ENCODE peak calls at places on chromosomes 2 and 18, in eight cellular contexts. S is sciatic nerve; Y is BE2C; R is stimulated activated CD4-positive, alpha-beta T cell treated with anti-CD3 and anti-CD28 coated beads, TNF-alpha, amount 100 ng/mL, for 4 hours; L is effector memory CD8-positive, alpha-beta T cell; Z is stimulated activated naive CD8-positive, alpha-beta T cell treated with anti-CD3 and anti-CD28 coated beads, Interleukin-15, Interleukin-2, amounts not matched to agents 100 U/mL and 50 U/mL, for 24 hours; B is substantia nigra; E is HepG2. V is an unnamed sample.

GRCh38 chr2:20528713-20529112 is 81.8 kb downstream of the RHOB start:
- DNase-seq in Z (no peak), R (no peak), B (no peak), Y (no peak), L (no peak), S (no peak), E (no peak), V (no peak)

GRCh38 chr2:239009001-239009961 is 161.4 kb downstream of the TWIST2 start:
- DNase-seq in R (no peak), L (no peak), Z (no peak), E (no peak), B (no peak), S (peak; percentile 51), Y (no peak), V (no peak)

GRCh38 chr2:207594731-207595130 is 30.5 kb downstream of the METTL21A start:
- DNase-seq in L (no peak), B (no peak), E (no peak), Z (no peak), R (no peak), Y (no peak), S (no peak), V (no peak)

GRCh38 chr2:184611221-184612085 is 13.1 kb downstream of the ZNF804A start:
- DNase-seq in L (no peak), Z (no peak), E (no peak), B (no peak), S (no peak), R (no peak), Y (no peak), V (no peak)

GRCh38 chr2:240650254-240650965 is 25.1 kb downstream of the GPR35 start:
- DNase-seq in Y (no peak), S (no peak), E (no peak), L (no peak), R (no peak), Z (no peak), B (no peak), V (no peak)

GRCh38 chr18:51668632-51669031 is 471.2 kb upstream of the MEX3C start:
- DNase-seq in R (no peak), B (no peak), Z (no peak), E (no peak), L (no peak), S (no peak), Y (no peak), V (no peak)

GRCh38 chr2:33678447-33678846 is 79.3 kb upstream of the FAM98A start:
- DNase-seq in E (no peak), R (no peak), S (no peak), B (no peak), Z (no peak), L (no peak), Y (no peak), V (no peak)

GRCh38 chr2:68320118-68320641 is 431 bp upstream of the CNRIP1 start:
- DNase-seq in E (no peak), B (peak; percentile 12), S (no peak), Y (peak; percentile 8), Z (no peak), L (no peak), R (no peak), V (no peak)

GRCh38 chr2:120779781-120780283 is 44.2 kb downstream of the GLI2 start:
- DNase-seq in B (no peak), S (no peak), R (no peak), E (no peak), Z (no peak), L (no peak), Y (no peak), V (no peak)

GRCh38 chr2:63424329-63425078 is 163.8 kb downstream of the WDPCP start:
- DNase-seq in S (no peak), Y (peak; percentile 15), R (no peak), L (peak; percentile 13), Z (peak; percentile 7), B (no peak), E (peak; percentile 62), V (peak; percentile 33)

GRCh38 chr18:70421471-70421870 is 132.6 kb downstream of the SOCS6 start:
- DNase-seq in E (no peak), R (no peak), Z (no peak), L (no peak), Y (no peak), S (no peak), B (no peak), V (no peak)

GRCh38 chr18:22428672-22429071 is 11.0 kb upstream of the CTAGE1 start:
- DNase-seq in Y (no peak), R (no peak), S (no peak), L (no peak), Z (no peak), B (no peak), E (no peak), V (no peak)

GRCh38 chr2:122481717-122482116 is 726.3 kb downstream of the TSN start:
- DNase-seq in E (no peak), Y (no peak), B (no peak), R (no peak), L (no peak), S (no peak), Z (no peak), V (no peak)

GRCh38 chr2:133573771-133574170 is 5.5 kb upstream of the NCKAP5 start:
- DNase-seq in E (no peak), B (no peak), R (no peak), Z (no peak), L (no peak), Y (no peak), S (no peak), V (no peak)

GRCh38 chr2:57373530-57373929 is 673.1 kb upstream of the VRK2 start:
- DNase-seq in R (no peak), B (no peak), Y (no peak), E (no peak), S (no peak), Z (no peak), L (no peak), V (no peak)

GRCh38 chr2:101400048-101400447 is 12.7 kb upstream of the CREG2 start:
- DNase-seq in Z (no peak), L (no peak), B (no peak), S (no peak), E (no peak), R (no peak), Y (no peak), V (no peak)

GRCh38 chr2:235876099-235876679 is 292.0 kb downstream of the GBX2 start:
- DNase-seq in E (no peak), Y (no peak), Z (no peak), S (no peak), B (no peak), R (no peak), L (no peak), V (no peak)

GRCh38 chr18:46353460-46353859 is 249.3 kb downstream of the HAUS1 start:
- DNase-seq in Z (no peak), B (no peak), E (no peak), S (no peak), R (no peak), Y (no peak), L (no peak), V (no peak)

GRCh38 chr2:100365434-100365833 is 43.1 kb upstream of the LONRF2 start:
- DNase-seq in E (no peak), Y (peak; percentile 35), B (no peak), S (no peak), R (no peak), L (no peak), Z (no peak), V (no peak)